ENCODE peak calls at places on chromosomes 1 and 21, in ten cellular contexts. L is sigmoid colon, E is A549, C is adrenal gland, A is right lobe of liver, S is breast epithelium, W is prostate gland, T is upper lobe of left lung, F is ovary, Z is uterus. Q is an unnamed sample. For H3K4me1, the result is how much of the 10 kb centered on the place peaks cover.

GRCh38 chr1:15153184-15153841 is at the start of gene TMEM51:
- DNase-seq in L (peak), E (peak), C (peak), A (peak), S (no peak), W (peak), T (peak), F (peak), Z (peak), Q (peak)

GRCh38 chr1:76826072-76826827 is 41.0 kb upstream of the ST6GALNAC5 start:
- DNase-seq in L (no peak), E (no peak), C (no peak), A (no peak), S (no peak), W (no peak), T (no peak), F (no peak), Z (no peak), Q (no peak)

GRCh38 chr1:99171126-99171813 is 93.0 kb upstream of the PLPPR4 start:
- DNase-seq in L (no peak), E (no peak), C (no peak), A (no peak), S (no peak), W (no peak), T (no peak), F (no peak), Z (no peak), Q (peak)

GRCh38 chr1:216553040-216553439 is 129.8 kb upstream of the USH2A start:
- DNase-seq in L (no peak), E (no peak), C (no peak), A (no peak), S (no peak), W (no peak), T (no peak), F (no peak), Z (no peak), Q (no peak)

GRCh38 chr1:36650200-36651065 is 167.7 kb upstream of the CSF3R start:
- DNase-seq in L (no peak), E (peak), C (peak), A (peak), S (peak), W (peak), T (peak), F (peak), Z (peak), Q (peak)

GRCh38 chr1:18008116-18008515 is 99.5 kb upstream of the IGSF21 start:
- DNase-seq in L (no peak), E (no peak), C (no peak), A (no peak), S (no peak), W (no peak), T (no peak), F (no peak), Z (no peak), Q (no peak)

GRCh38 chr21:19198801-19199200 is 795.2 kb upstream of the TMPRSS15 start:
- DNase-seq in L (no peak), E (no peak), C (no peak), A (no peak), S (no peak), W (no peak), T (no peak), F (no peak), Z (no peak), Q (no peak)

GRCh38 chr1:51139474-51139873 is 37.4 kb downstream of the C1orf185 start:
- DNase-seq in L (no peak), E (no peak), C (no peak), A (no peak), S (no peak), W (no peak), T (no peak), F (no peak), Z (no peak), Q (no peak)

GRCh38 chr21:43206231-43207042 is 37.6 kb downstream of the CRYAA start:
- DNase-seq in L (peak), E (no peak), C (peak), A (peak), S (peak), W (peak), T (peak), F (no peak), Z (no peak), Q (no peak)

GRCh38 chr1:177229781-177230180 is 59.0 kb downstream of the BRINP2 start:
- DNase-seq in L (no peak), E (no peak), C (no peak), A (no peak), S (no peak), W (no peak), T (no peak), F (no peak), Z (no peak), Q (no peak)

GRCh38 chr1:21027805-21028204 is 148.9 kb downstream of the EIF4G3 start:
- DNase-seq in L (no peak), E (no peak), C (no peak), A (no peak), S (no peak), W (no peak), T (no peak), F (no peak), Z (no peak), Q (no peak)

GRCh38 chr1:213327318-213327667 is 276.3 kb downstream of the RPS6KC1 start:
- DNase-seq in L (no peak), E (no peak), C (peak), A (no peak), S (no peak), W (no peak), T (peak), F (no peak), Z (peak), Q (peak)

GRCh38 chr1:41356752-41357151 is 4.5 kb upstream of the FOXO6 start:
- DNase-seq in L (no peak), E (no peak), C (peak), A (no peak), S (no peak), W (no peak), T (no peak), F (no peak), Z (peak), Q (no peak)

GRCh38 chr1:247906504-247907047 is 11.2 kb downstream of the OR2W3 start:
- DNase-seq in L (no peak), E (no peak), C (no peak), A (no peak), S (no peak), W (no peak), T (no peak), F (no peak), Z (no peak), Q (no peak)

GRCh38 chr1:16186655-16187235 is 25.7 kb downstream of the ARHGEF19 start:
- DNase-seq in L (no peak), E (no peak), C (no peak), A (no peak), S (no peak), W (no peak), T (no peak), F (no peak), Z (no peak), Q (no peak)

GRCh38 chr1:182671779-182672486 is 12.5 kb downstream of the RGS8 start:
- DNase-seq in L (no peak), E (no peak), C (no peak), A (no peak), S (no peak), W (no peak), T (no peak), F (no peak), Z (no peak), Q (no peak)

GRCh38 chr1:27487927-27488522 is 1.9 kb downstream of the WASF2 start:
- DNase-seq in L (no peak), E (no peak), C (no peak), A (no peak), S (no peak), W (no peak), T (no peak), F (no peak), Z (no peak), Q (no peak)

GRCh38 chr1:115456441-115456961 is 118.5 kb upstream of the NGF start:
- DNase-seq in L (no peak), E (no peak), C (no peak), A (no peak), S (no peak), W (no peak), T (no peak), F (no peak), Z (no peak), Q (no peak)

GRCh38 chr1:21329209-21329844 is 39.1 kb upstream of the ECE1 start:
- DNase-seq in L (no peak), E (no peak), C (peak), A (peak), S (no peak), W (no peak), T (no peak), F (no peak), Z (no peak), Q (peak)

GRCh38 chr1:199272690-199273089 is 633.9 kb downstream of the PTPRC start:
- DNase-seq in L (no peak), E (peak), C (no peak), A (peak), S (no peak), W (no peak), T (peak), F (no peak), Z (no peak), Q (peak)

GRCh38 chr21:46188226-46189212 is 4.3 kb upstream of the SPATC1L start:
- DNase-seq in L (peak), E (peak), C (peak), A (no peak), S (peak), W (peak), T (peak), F (no peak), Z (peak), Q (peak)

GRCh38 chr1:53600486-53600885 is 138.5 kb downstream of the GLIS1 start:
- DNase-seq in L (peak), E (no peak), C (no peak), A (no peak), S (no peak), W (no peak), T (no peak), F (no peak), Z (no peak), Q (no peak)

GRCh38 chr1:168585937-168586336 is 9.5 kb downstream of the XCL1 start:
- DNase-seq in L (no peak), E (no peak), C (no peak), A (no peak), S (no peak), W (no peak), T (no peak), F (no peak), Z (no peak), Q (no peak)

GRCh38 chr1:10835423-10836421 is 39.3 kb upstream of the CASZ1 start:
- DNase-seq in L (no peak), E (no peak), C (peak), A (no peak), S (no peak), W (peak), T (peak), F (no peak), Z (peak), Q (peak)

GRCh38 chr1:17984510-17985085 is 123.0 kb upstream of the IGSF21 start:
- DNase-seq in L (no peak), E (peak), C (peak), A (no peak), S (no peak), W (no peak), T (no peak), F (no peak), Z (no peak), Q (peak)

GRCh38 chr1:115507256-115507589 is 134.5 kb upstream of the VANGL1 start:
- DNase-seq in L (no peak), E (no peak), C (no peak), A (no peak), S (no peak), W (no peak), T (no peak), F (peak), Z (peak), Q (peak)

GRCh38 chr1:201482755-201483154 is 13.8 kb upstream of the PHLDA3 start:
- DNase-seq in L (no peak), E (no peak), C (no peak), A (no peak), S (no peak), W (no peak), T (no peak), F (no peak), Z (no peak), Q (no peak)

GRCh38 chr1:201480231-201481003 is 11.4 kb upstream of the PHLDA3 start:
- DNase-seq in L (peak), E (peak), C (peak), A (peak), S (peak), W (peak), T (peak), F (no peak), Z (peak), Q (peak)

GRCh38 chr1:201481761-201482493 is 12.9 kb upstream of the PHLDA3 start:
- DNase-seq in L (peak), E (peak), C (peak), A (peak), S (peak), W (peak), T (peak), F (peak), Z (peak), Q (peak)

GRCh38 chr1:201479331-201479730 is 10.3 kb upstream of the PHLDA3 start:
- DNase-seq in L (no peak), E (no peak), C (no peak), A (no peak), S (no peak), W (no peak), T (no peak), F (no peak), Z (no peak), Q (no peak)

GRCh38 chr1:201481004-201481380 is 12.0 kb upstream of the PHLDA3 start:
- DNase-seq in L (no peak), E (no peak), C (no peak), A (no peak), S (no peak), W (no peak), T (no peak), F (no peak), Z (no peak), Q (peak)
- H3K27ac ChIP-seq in L (peak), E (peak), C (peak), A (no peak), S (peak), W (peak), T (no peak), F (no peak), Z (peak), Q (peak)

DNA sequence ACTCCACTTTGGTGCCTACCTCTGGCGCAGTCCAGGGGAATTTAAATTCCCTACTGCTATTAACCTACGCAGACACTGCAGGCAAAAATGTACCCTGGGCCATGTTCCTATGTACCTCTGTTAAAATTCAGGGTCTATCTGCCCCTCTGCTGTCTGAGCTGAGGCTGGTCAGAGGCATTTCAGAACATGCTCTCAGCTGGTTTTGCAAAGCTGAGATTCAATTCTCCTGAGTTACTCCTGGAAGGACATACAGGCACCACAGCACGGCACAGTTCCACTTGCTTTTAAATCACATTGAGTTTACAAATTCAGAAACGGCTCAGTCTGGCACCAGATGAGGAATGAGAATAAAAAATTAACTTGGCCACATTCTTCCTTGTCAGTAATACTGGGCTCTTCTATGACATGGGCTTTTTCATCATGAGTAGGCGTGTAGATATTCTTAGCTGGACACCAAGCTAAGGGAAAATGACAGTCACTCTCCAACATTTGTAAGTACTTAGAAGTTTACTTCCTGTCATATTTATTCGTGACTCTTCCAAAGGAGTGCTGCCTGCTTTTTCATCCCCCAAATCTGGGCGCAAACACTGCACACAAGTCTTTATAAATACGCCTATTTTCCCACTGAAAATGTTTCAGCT is 2.0 kb downstream of the C1orf198 start:
- DNase-seq in L (no peak), E (no peak), C (no peak), A (no peak), S (no peak), W (no peak), T (no peak), F (no peak), Z (no peak), Q (peak)
- TF ChIP-seq POLR2A in L (no peak), E (no peak), C (no peak), A (peak), S (no peak), W (no peak), T (no peak), F (no peak), Z (no peak), Q (peak)

GRCh38 chr1:30303387-30303786 is 420.0 kb downstream of the MATN1 start:
- DNase-seq in L (no peak), E (no peak), C (no peak), A (no peak), S (no peak), W (no peak), T (no peak), F (no peak), Z (no peak), Q (no peak)
- H3K4me1 ChIP-seq in L (under half), E (under half), C (under half), A (under half), S (under half), W (under half), T (under half), F (under half), Z (under half), Q (under half)

DNA sequence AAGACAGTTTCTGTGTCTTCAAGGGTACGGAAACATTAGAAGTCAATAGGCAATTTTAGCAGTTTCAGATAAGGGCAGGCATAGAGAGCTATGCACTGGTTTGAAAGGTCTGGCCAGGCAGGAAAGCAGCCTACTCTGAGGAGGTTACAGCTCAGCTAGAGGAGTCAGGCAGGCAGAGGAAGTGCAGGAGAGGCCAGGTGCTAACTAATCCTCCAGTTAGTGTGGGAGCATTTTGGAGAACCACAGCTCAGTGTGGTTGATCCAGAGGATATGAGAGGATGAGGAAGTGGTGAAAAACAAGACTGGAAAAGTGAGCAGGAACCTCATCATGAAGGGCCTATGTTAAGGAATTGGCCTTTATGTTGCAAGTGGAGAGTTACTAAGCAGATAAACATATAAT is 282.4 kb upstream of the SGIP1 start:
- DNase-seq in L (no peak), E (no peak), C (no peak), A (no peak), S (no peak), W (no peak), T (peak), F (no peak), Z (no peak), Q (peak)
- H3K27ac ChIP-seq in L (no peak), E (peak), C (no peak), A (no peak), S (no peak), W (no peak), T (no peak), F (no peak), Z (no peak), Q (no peak)

GRCh38 chr1:160631983-160632625 is 14.7 kb downstream of the SLAMF1 start:
- DNase-seq in L (no peak), E (no peak), C (no peak), A (no peak), S (no peak), W (no peak), T (no peak), F (no peak), Z (no peak), Q (no peak)
- TF ChIP-seq POLR2A in L (no peak), E (no peak), C (no peak), A (no peak), S (no peak), W (no peak), T (no peak), F (no peak), Z (no peak), Q (no peak)

GRCh38 chr1:64471724-64472276 is 1.9 kb downstream of the CACHD1 start:
- DNase-seq in L (no peak), E (no peak), C (no peak), A (no peak), S (no peak), W (no peak), T (no peak), F (no peak), Z (no peak), Q (no peak)
- H3K4me1 ChIP-seq in L (under half), E (under half), C (under half), A (under half), S (under half), W (under half), T (under half), F (under half), Z (under half), Q (half or more)

GRCh38 chr21:35198004-35198403 is 148.9 kb upstream of the RUNX1 start:
- DNase-seq in L (no peak), E (peak), C (no peak), A (no peak), S (no peak), W (no peak), T (no peak), F (no peak), Z (no peak), Q (no peak)
- H3K27ac ChIP-seq in L (no peak), E (peak), C (no peak), A (no peak), S (no peak), W (no peak), T (no peak), F (no peak), Z (no peak), Q (no peak)

DNA sequence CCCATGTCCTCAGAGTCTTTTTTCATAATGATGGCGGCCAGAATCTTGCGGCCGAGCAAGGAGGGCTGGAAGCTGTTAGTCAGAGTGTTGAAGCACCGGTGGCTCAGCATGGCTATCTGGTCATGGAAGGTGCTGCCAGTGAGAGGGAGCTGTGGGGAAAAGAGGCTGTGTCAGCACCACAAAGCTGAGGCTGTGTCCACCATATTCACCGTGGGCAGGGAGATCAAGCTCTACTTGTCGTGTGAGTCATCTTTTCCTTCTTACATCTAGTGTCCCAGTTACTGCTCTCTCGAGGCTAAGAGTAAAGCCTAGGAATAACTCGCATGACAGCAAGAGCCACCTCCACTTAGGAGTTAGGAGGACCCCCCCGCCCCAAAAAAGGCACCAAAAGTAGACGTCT is 18.2 kb downstream of the ADAR start:
- DNase-seq in L (no peak), E (no peak), C (no peak), A (no peak), S (no peak), W (no peak), T (no peak), F (no peak), Z (no peak), Q (no peak)
- TF ChIP-seq POLR2A in L (no peak), E (no peak), C (no peak), A (no peak), S (no peak), W (no peak), T (no peak), F (no peak), Z (no peak), Q (no peak)